ENCODE peak calls at places on chromosomes 6 and 20, in seven cellular contexts. One of them, this sample, is unnamed.

GRCh38 chr6:122997541-122998150 is 1.6 kb downstream of the CLVS2 start:
- DNase-seq in MM.1S: no peak
- DNase-seq in T-helper 2 cell: no peak
- DNase-seq in posterior cingulate gyrus: peak
- DNase-seq in lung microvascular endothelial cell: no peak
- DNase-seq in kidney: no peak
- DNase-seq in stimulated activated CD4-positive, alpha-beta T cell treated with anti-CD3 and anti-CD28 coated beads, Interleukin-1b, Interleukin-23, amount 100 ng/mL, for 24 hours: no peak
- DNase-seq in this sample: no peak

GRCh38 chr20:2259731-2260130 is 36.1 kb upstream of the TGM3 start:
- DNase-seq in MM.1S: no peak
- DNase-seq in T-helper 2 cell: no peak
- DNase-seq in posterior cingulate gyrus: no peak
- DNase-seq in lung microvascular endothelial cell: no peak
- DNase-seq in kidney: no peak
- DNase-seq in stimulated activated CD4-positive, alpha-beta T cell treated with anti-CD3 and anti-CD28 coated beads, Interleukin-1b, Interleukin-23, amount 100 ng/mL, for 24 hours: no peak
- DNase-seq in this sample: no peak

GRCh38 chr6:118500130-118501015 is 47.7 kb upstream of the PLN start:
- DNase-seq in MM.1S: no peak
- DNase-seq in T-helper 2 cell: no peak
- DNase-seq in posterior cingulate gyrus: no peak
- DNase-seq in lung microvascular endothelial cell: no peak
- DNase-seq in kidney: no peak
- DNase-seq in stimulated activated CD4-positive, alpha-beta T cell treated with anti-CD3 and anti-CD28 coated beads, Interleukin-1b, Interleukin-23, amount 100 ng/mL, for 24 hours: no peak
- DNase-seq in this sample: no peak

GRCh38 chr6:133756046-133756445 is 132.9 kb upstream of the TCF21 start:
- DNase-seq in MM.1S: no peak
- DNase-seq in T-helper 2 cell: no peak
- DNase-seq in posterior cingulate gyrus: no peak
- DNase-seq in lung microvascular endothelial cell: no peak
- DNase-seq in kidney: no peak
- DNase-seq in stimulated activated CD4-positive, alpha-beta T cell treated with anti-CD3 and anti-CD28 coated beads, Interleukin-1b, Interleukin-23, amount 100 ng/mL, for 24 hours: no peak
- DNase-seq in this sample: no peak

GRCh38 chr20:37424062-37424851 is 78.3 kb downstream of the SRC start:
- DNase-seq in MM.1S: no peak
- DNase-seq in T-helper 2 cell: no peak
- DNase-seq in posterior cingulate gyrus: no peak
- DNase-seq in lung microvascular endothelial cell: no peak
- DNase-seq in kidney: no peak
- DNase-seq in stimulated activated CD4-positive, alpha-beta T cell treated with anti-CD3 and anti-CD28 coated beads, Interleukin-1b, Interleukin-23, amount 100 ng/mL, for 24 hours: no peak
- DNase-seq in this sample: no peak

GRCh38 chr20:31962741-31963140 is 5.2 kb upstream of the XKR7 start:
- DNase-seq in MM.1S: no peak
- DNase-seq in T-helper 2 cell: no peak
- DNase-seq in posterior cingulate gyrus: no peak
- DNase-seq in lung microvascular endothelial cell: no peak
- DNase-seq in kidney: no peak
- DNase-seq in stimulated activated CD4-positive, alpha-beta T cell treated with anti-CD3 and anti-CD28 coated beads, Interleukin-1b, Interleukin-23, amount 100 ng/mL, for 24 hours: no peak
- DNase-seq in this sample: no peak

GRCh38 chr20:52978851-52979250 is 6.7 kb downstream of the TSHZ2 start:
- DNase-seq in MM.1S: no peak
- DNase-seq in T-helper 2 cell: no peak
- DNase-seq in posterior cingulate gyrus: no peak
- DNase-seq in lung microvascular endothelial cell: no peak
- DNase-seq in kidney: no peak
- DNase-seq in stimulated activated CD4-positive, alpha-beta T cell treated with anti-CD3 and anti-CD28 coated beads, Interleukin-1b, Interleukin-23, amount 100 ng/mL, for 24 hours: no peak
- DNase-seq in this sample: no peak

GRCh38 chr6:16494781-16495180 is 256.4 kb downstream of the GMPR start:
- DNase-seq in MM.1S: no peak
- DNase-seq in T-helper 2 cell: no peak
- DNase-seq in posterior cingulate gyrus: no peak
- DNase-seq in lung microvascular endothelial cell: no peak
- DNase-seq in kidney: no peak
- DNase-seq in stimulated activated CD4-positive, alpha-beta T cell treated with anti-CD3 and anti-CD28 coated beads, Interleukin-1b, Interleukin-23, amount 100 ng/mL, for 24 hours: no peak
- DNase-seq in this sample: no peak

GRCh38 chr6:155106456-155107107 is 111.5 kb downstream of the TIAM2 start:
- DNase-seq in MM.1S: no peak
- DNase-seq in T-helper 2 cell: no peak
- DNase-seq in posterior cingulate gyrus: no peak
- DNase-seq in lung microvascular endothelial cell: no peak
- DNase-seq in kidney: no peak
- DNase-seq in stimulated activated CD4-positive, alpha-beta T cell treated with anti-CD3 and anti-CD28 coated beads, Interleukin-1b, Interleukin-23, amount 100 ng/mL, for 24 hours: no peak
- DNase-seq in this sample: no peak

GRCh38 chr20:62063981-62064787 is 1.5 kb downstream of the TAF4 start:
- DNase-seq in MM.1S: no peak
- DNase-seq in T-helper 2 cell: no peak
- DNase-seq in posterior cingulate gyrus: no peak
- DNase-seq in lung microvascular endothelial cell: peak
- DNase-seq in kidney: peak
- DNase-seq in stimulated activated CD4-positive, alpha-beta T cell treated with anti-CD3 and anti-CD28 coated beads, Interleukin-1b, Interleukin-23, amount 100 ng/mL, for 24 hours: no peak
- DNase-seq in this sample: no peak

GRCh38 chr6:7409740-7410139 is 20.1 kb downstream of the RIOK1 start:
- DNase-seq in MM.1S: no peak
- DNase-seq in T-helper 2 cell: no peak
- DNase-seq in posterior cingulate gyrus: no peak
- DNase-seq in lung microvascular endothelial cell: no peak
- DNase-seq in kidney: no peak
- DNase-seq in stimulated activated CD4-positive, alpha-beta T cell treated with anti-CD3 and anti-CD28 coated beads, Interleukin-1b, Interleukin-23, amount 100 ng/mL, for 24 hours: no peak
- DNase-seq in this sample: no peak

GRCh38 chr20:62598761-62599194 is 43.5 kb upstream of the SLCO4A1 start:
- DNase-seq in MM.1S: no peak
- DNase-seq in T-helper 2 cell: no peak
- DNase-seq in posterior cingulate gyrus: no peak
- DNase-seq in lung microvascular endothelial cell: no peak
- DNase-seq in kidney: peak
- DNase-seq in stimulated activated CD4-positive, alpha-beta T cell treated with anti-CD3 and anti-CD28 coated beads, Interleukin-1b, Interleukin-23, amount 100 ng/mL, for 24 hours: no peak
- DNase-seq in this sample: no peak

GRCh38 chr6:52881996-52882841 is 27.3 kb downstream of the GSTA3 start:
- DNase-seq in MM.1S: peak
- DNase-seq in T-helper 2 cell: peak
- DNase-seq in posterior cingulate gyrus: peak
- DNase-seq in lung microvascular endothelial cell: peak
- DNase-seq in kidney: no peak
- DNase-seq in stimulated activated CD4-positive, alpha-beta T cell treated with anti-CD3 and anti-CD28 coated beads, Interleukin-1b, Interleukin-23, amount 100 ng/mL, for 24 hours: peak
- DNase-seq in this sample: peak

GRCh38 chr6:100664274-100665040 is 199.7 kb upstream of the SIM1 start:
- DNase-seq in MM.1S: peak
- DNase-seq in T-helper 2 cell: peak
- DNase-seq in posterior cingulate gyrus: no peak
- DNase-seq in lung microvascular endothelial cell: peak
- DNase-seq in kidney: no peak
- DNase-seq in stimulated activated CD4-positive, alpha-beta T cell treated with anti-CD3 and anti-CD28 coated beads, Interleukin-1b, Interleukin-23, amount 100 ng/mL, for 24 hours: no peak
- DNase-seq in this sample: no peak

GRCh38 chr20:40630723-40631631 is 58.1 kb downstream of the MAFB start:
- DNase-seq in MM.1S: no peak
- DNase-seq in T-helper 2 cell: no peak
- DNase-seq in posterior cingulate gyrus: no peak
- DNase-seq in lung microvascular endothelial cell: no peak
- DNase-seq in kidney: no peak
- DNase-seq in stimulated activated CD4-positive, alpha-beta T cell treated with anti-CD3 and anti-CD28 coated beads, Interleukin-1b, Interleukin-23, amount 100 ng/mL, for 24 hours: no peak
- DNase-seq in this sample: no peak

GRCh38 chr6:96554559-96554958 is 8.4 kb upstream of the FHL5 start:
- DNase-seq in MM.1S: no peak
- DNase-seq in T-helper 2 cell: no peak
- DNase-seq in posterior cingulate gyrus: no peak
- DNase-seq in lung microvascular endothelial cell: no peak
- DNase-seq in kidney: no peak
- DNase-seq in stimulated activated CD4-positive, alpha-beta T cell treated with anti-CD3 and anti-CD28 coated beads, Interleukin-1b, Interleukin-23, amount 100 ng/mL, for 24 hours: no peak
- DNase-seq in this sample: no peak

GRCh38 chr6:69019832-69020231 is 384.8 kb downstream of the ADGRB3 start:
- DNase-seq in MM.1S: no peak
- DNase-seq in T-helper 2 cell: no peak
- DNase-seq in posterior cingulate gyrus: no peak
- DNase-seq in lung microvascular endothelial cell: no peak
- DNase-seq in kidney: no peak
- DNase-seq in stimulated activated CD4-positive, alpha-beta T cell treated with anti-CD3 and anti-CD28 coated beads, Interleukin-1b, Interleukin-23, amount 100 ng/mL, for 24 hours: no peak
- DNase-seq in this sample: no peak

GRCh38 chr6:68468244-68468884 is 166.7 kb upstream of the ADGRB3 start:
- DNase-seq in MM.1S: no peak
- DNase-seq in T-helper 2 cell: no peak
- DNase-seq in posterior cingulate gyrus: no peak
- DNase-seq in lung microvascular endothelial cell: no peak
- DNase-seq in kidney: no peak
- DNase-seq in stimulated activated CD4-positive, alpha-beta T cell treated with anti-CD3 and anti-CD28 coated beads, Interleukin-1b, Interleukin-23, amount 100 ng/mL, for 24 hours: no peak
- DNase-seq in this sample: no peak

GRCh38 chr6:25311251-25311910 is 32.2 kb downstream of the CARMIL1 start:
- DNase-seq in MM.1S: no peak
- DNase-seq in T-helper 2 cell: no peak
- DNase-seq in posterior cingulate gyrus: no peak
- DNase-seq in lung microvascular endothelial cell: no peak
- DNase-seq in kidney: no peak
- DNase-seq in stimulated activated CD4-positive, alpha-beta T cell treated with anti-CD3 and anti-CD28 coated beads, Interleukin-1b, Interleukin-23, amount 100 ng/mL, for 24 hours: no peak
- DNase-seq in this sample: no peak

GRCh38 chr6:99032396-99032795 is 84.7 kb upstream of the FBXL4 start:
- DNase-seq in MM.1S: no peak
- DNase-seq in T-helper 2 cell: no peak
- DNase-seq in posterior cingulate gyrus: no peak
- DNase-seq in lung microvascular endothelial cell: no peak
- DNase-seq in kidney: no peak
- DNase-seq in stimulated activated CD4-positive, alpha-beta T cell treated with anti-CD3 and anti-CD28 coated beads, Interleukin-1b, Interleukin-23, amount 100 ng/mL, for 24 hours: no peak
- DNase-seq in this sample: no peak

GRCh38 chr20:15976047-15976731 is 597.1 kb downstream of the KIF16B start:
- DNase-seq in MM.1S: no peak
- DNase-seq in T-helper 2 cell: no peak
- DNase-seq in posterior cingulate gyrus: no peak
- DNase-seq in lung microvascular endothelial cell: no peak
- DNase-seq in kidney: no peak
- DNase-seq in stimulated activated CD4-positive, alpha-beta T cell treated with anti-CD3 and anti-CD28 coated beads, Interleukin-1b, Interleukin-23, amount 100 ng/mL, for 24 hours: no peak
- DNase-seq in this sample: no peak

GRCh38 chr6:73043446-73043845 is 181.8 kb downstream of the KHDC1L start:
- DNase-seq in MM.1S: no peak
- DNase-seq in T-helper 2 cell: no peak
- DNase-seq in posterior cingulate gyrus: no peak
- DNase-seq in lung microvascular endothelial cell: no peak
- DNase-seq in kidney: no peak
- DNase-seq in stimulated activated CD4-positive, alpha-beta T cell treated with anti-CD3 and anti-CD28 coated beads, Interleukin-1b, Interleukin-23, amount 100 ng/mL, for 24 hours: no peak
- DNase-seq in this sample: no peak

GRCh38 chr6:52511572-52512151 is 65.2 kb downstream of the TRAM2 start:
- DNase-seq in MM.1S: no peak
- DNase-seq in T-helper 2 cell: no peak
- DNase-seq in posterior cingulate gyrus: no peak
- DNase-seq in lung microvascular endothelial cell: peak
- DNase-seq in kidney: no peak
- DNase-seq in stimulated activated CD4-positive, alpha-beta T cell treated with anti-CD3 and anti-CD28 coated beads, Interleukin-1b, Interleukin-23, amount 100 ng/mL, for 24 hours: no peak
- DNase-seq in this sample: no peak

GRCh38 chr6:168096271-168096764 is 17.3 kb upstream of the FRMD1 start:
- DNase-seq in MM.1S: no peak
- DNase-seq in T-helper 2 cell: no peak
- DNase-seq in posterior cingulate gyrus: no peak
- DNase-seq in lung microvascular endothelial cell: no peak
- DNase-seq in kidney: peak
- DNase-seq in stimulated activated CD4-positive, alpha-beta T cell treated with anti-CD3 and anti-CD28 coated beads, Interleukin-1b, Interleukin-23, amount 100 ng/mL, for 24 hours: no peak
- DNase-seq in this sample: no peak

GRCh38 chr6:69593706-69594105 is 203.1 kb downstream of the LMBRD1 start:
- DNase-seq in MM.1S: no peak
- DNase-seq in T-helper 2 cell: no peak
- DNase-seq in posterior cingulate gyrus: no peak
- DNase-seq in lung microvascular endothelial cell: no peak
- DNase-seq in kidney: no peak
- DNase-seq in stimulated activated CD4-positive, alpha-beta T cell treated with anti-CD3 and anti-CD28 coated beads, Interleukin-1b, Interleukin-23, amount 100 ng/mL, for 24 hours: no peak
- DNase-seq in this sample: no peak

GRCh38 chr6:39926668-39927067 is 7.6 kb downstream of the MOCS1 start:
- DNase-seq in MM.1S: no peak
- DNase-seq in T-helper 2 cell: no peak
- DNase-seq in posterior cingulate gyrus: no peak
- DNase-seq in lung microvascular endothelial cell: no peak
- DNase-seq in kidney: no peak
- DNase-seq in stimulated activated CD4-positive, alpha-beta T cell treated with anti-CD3 and anti-CD28 coated beads, Interleukin-1b, Interleukin-23, amount 100 ng/mL, for 24 hours: no peak
- DNase-seq in this sample: no peak

GRCh38 chr6:125906158-125906998 is 50.2 kb upstream of the HINT3 start:
- DNase-seq in MM.1S: peak
- DNase-seq in T-helper 2 cell: peak
- DNase-seq in posterior cingulate gyrus: no peak
- DNase-seq in lung microvascular endothelial cell: peak
- DNase-seq in kidney: no peak
- DNase-seq in stimulated activated CD4-positive, alpha-beta T cell treated with anti-CD3 and anti-CD28 coated beads, Interleukin-1b, Interleukin-23, amount 100 ng/mL, for 24 hours: peak
- DNase-seq in this sample: peak

GRCh38 chr6:148577687-148578488 is 168.9 kb upstream of the UST start:
- DNase-seq in MM.1S: peak
- DNase-seq in T-helper 2 cell: peak
- DNase-seq in posterior cingulate gyrus: peak
- DNase-seq in lung microvascular endothelial cell: peak
- DNase-seq in kidney: peak
- DNase-seq in stimulated activated CD4-positive, alpha-beta T cell treated with anti-CD3 and anti-CD28 coated beads, Interleukin-1b, Interleukin-23, amount 100 ng/mL, for 24 hours: no peak
- DNase-seq in this sample: peak

GRCh38 chr20:57819291-57819690 is 109.5 kb upstream of the PMEPA1 start:
- DNase-seq in MM.1S: no peak
- DNase-seq in T-helper 2 cell: no peak
- DNase-seq in posterior cingulate gyrus: no peak
- DNase-seq in lung microvascular endothelial cell: no peak
- DNase-seq in kidney: no peak
- DNase-seq in stimulated activated CD4-positive, alpha-beta T cell treated with anti-CD3 and anti-CD28 coated beads, Interleukin-1b, Interleukin-23, amount 100 ng/mL, for 24 hours: no peak
- DNase-seq in this sample: no peak

This sample was measured in CD8-positive, alpha-beta T cell.